ENCODE peak calls at places on chromosomes 12 and 14, in five cellular contexts. Y, N, S, B and G are unnamed samples.

GRCh38 chr14:93045965-93046695 is 69.6 kb downstream of the ITPK1 start:
- DNase-seq in N (no peak), S (no peak), Y (no peak), B (no peak), G (no peak)

GRCh38 chr14:52455291-52456088 is 96.8 kb downstream of the TXNDC16 start:
- DNase-seq in N (no peak), Y (no peak), S (no peak), B (no peak), G (no peak)

GRCh38 chr12:49697808-49698207 is 9.4 kb downstream of the FMNL3 start:
- DNase-seq in Y (no peak), B (no peak), N (no peak), S (no peak), G (no peak)

GRCh38 chr12:133081408-133081806 is 684 bp downstream of the ZNF140 start:
- DNase-seq in N (no peak), S (no peak), B (peak), Y (no peak), G (no peak)

GRCh38 chr12:124321556-124322270 is 26.8 kb downstream of the RFLNA start:
- DNase-seq in Y (no peak), S (no peak), B (no peak), N (no peak), G (no peak)

GRCh38 chr12:78316150-78316549 is 485.5 kb downstream of the NAV3 start:
- DNase-seq in S (no peak), N (no peak), Y (no peak), B (no peak), G (no peak)

GRCh38 chr12:111122458-111122878 is 202.1 kb upstream of the MYL2 start:
- DNase-seq in S (peak), N (no peak), Y (no peak), B (no peak), G (no peak)

GRCh38 chr12:113850309-113851056 is 115.6 kb downstream of the RBM19 start:
- DNase-seq in S (no peak), N (peak), B (no peak), Y (no peak), G (peak)

GRCh38 chr12:116484807-116485206 is 74.4 kb upstream of the MAP1LC3B2 start:
- DNase-seq in Y (no peak), S (no peak), B (no peak), N (no peak), G (no peak)

GRCh38 chr12:109952160-109952858 is 43.9 kb downstream of the GIT2 start:
- DNase-seq in N (no peak), Y (no peak), B (peak), S (no peak), G (no peak)

GRCh38 chr12:47651368-47652254 is 54.2 kb downstream of the RPAP3 start:
- DNase-seq in S (peak), Y (peak), N (peak), B (peak), G (peak)

GRCh38 chr12:16385779-16386646 is 38.6 kb downstream of the MGST1 start:
- DNase-seq in N (peak), S (peak), B (peak), Y (no peak), G (peak)

GRCh38 chr14:101336203-101336602 is 225.1 kb upstream of the DIO3 start:
- DNase-seq in N (no peak), B (no peak), Y (no peak), S (no peak), G (no peak)

GRCh38 chr12:11986165-11986564 is 84.6 kb upstream of the BCL2L14 start:
- DNase-seq in S (no peak), N (no peak), B (no peak), Y (no peak), G (no peak)

GRCh38 chr12:78120866-78121590 is 290.3 kb downstream of the NAV3 start:
- DNase-seq in N (peak), B (peak), Y (no peak), S (no peak), G (peak)

GRCh38 chr12:64400041-64400440 is 4.2 kb upstream of the XPOT start:
- DNase-seq in Y (peak), N (no peak), S (no peak), B (no peak), G (peak)

GRCh38 chr12:123951467-123951866 is 21.2 kb downstream of the CCDC92 start:
- DNase-seq in Y (no peak), S (no peak), N (no peak), B (no peak), G (no peak)

GRCh38 chr14:99427632-99428315 is 52.9 kb downstream of the SETD3 start:
- DNase-seq in N (no peak), Y (no peak), S (no peak), B (no peak), G (no peak)

GRCh38 chr12:119666900-119667576 is 895 bp upstream of the PRKAB1 start:
- DNase-seq in B (peak), Y (no peak), S (no peak), N (no peak), G (no peak)

GRCh38 chr14:100654814-100655795 is 67.9 kb upstream of the BEGAIN start:
- DNase-seq in S (peak), N (no peak), B (peak), Y (peak), G (no peak)

GRCh38 chr12:120720234-120720968 is 5.2 kb upstream of the ACADS start:
- DNase-seq in S (no peak), B (no peak), Y (no peak), N (peak), G (peak)

GRCh38 chr12:131090254-131091210 is 136.8 kb downstream of the ADGRD1 start:
- DNase-seq in Y (no peak), B (no peak), S (no peak), N (no peak), G (no peak)

GRCh38 chr14:92867246-92867925 is 55.6 kb upstream of the CHGA start:
- DNase-seq in B (no peak), N (no peak), Y (no peak), S (no peak), G (no peak)

GRCh38 chr12:10940389-10940788 is 1.3 kb upstream of the TAS2R14 start:
- DNase-seq in B (no peak), S (no peak), Y (no peak), N (peak), G (no peak)

GRCh38 chr12:51721281-51721940 is 127.1 kb downstream of the FIGNL2 start:
- DNase-seq in B (peak), S (no peak), Y (peak), N (no peak), G (no peak)

GRCh38 chr12:13692332-13692731 is 289.1 kb downstream of the GRIN2B start:
- DNase-seq in Y (no peak), B (no peak), S (no peak), N (no peak), G (no peak)

GRCh38 chr12:58425481-58426392 is 484.4 kb downstream of the ATP23 start:
- DNase-seq in Y (peak), B (peak), S (no peak), N (peak), G (no peak)

GRCh38 chr14:91108941-91109611 is 4.8 kb upstream of the DGLUCY start:
- DNase-seq in N (no peak), B (peak), Y (peak), S (no peak), G (no peak)

GRCh38 chr14:94036328-94037167 is 10.4 kb downstream of the OTUB2 start:
- DNase-seq in S (peak), Y (peak), B (peak), N (peak), G (peak)

GRCh38 chr12:105214141-105214540 is 21.8 kb downstream of the APPL2 start:
- DNase-seq in B (no peak), N (no peak), Y (no peak), S (no peak), G (no peak)

GRCh38 chr14:94180655-94181271 is 6.6 kb downstream of the PPP4R4 start:
- DNase-seq in S (peak), N (peak), Y (no peak), B (peak), G (peak)

GRCh38 chr14:28751467-28752058 is 15.0 kb upstream of the FOXG1 start:
- DNase-seq in Y (no peak), S (peak), N (peak), B (peak), G (peak)